ENCODE peak calls at places on chromosomes 4 and X, in six cellular contexts. One of them, this sample, is unnamed.
A peak's percentile ranks its signal among the peaks of the same experiment; 100 is the strongest.

GRCh38 chrX:150958177-150958576 is 25.0 kb upstream of the HMGB3 start:
- DNase-seq in GM23248: no peak
- DNase-seq in RPMI8226: no peak
- DNase-seq in germinal center: no peak
- DNase-seq in GM13977: no peak
- DNase-seq in NCI-H1417 treated with DMSO at 0.1 percent for 48 hours: no peak
- DNase-seq in this sample: no peak

GRCh38 chrX:40209951-40210617 is 112.3 kb upstream of the BCOR start:
- DNase-seq in GM23248: peak; percentile 72
- DNase-seq in RPMI8226: no peak
- DNase-seq in germinal center: no peak
- DNase-seq in GM13977: no peak
- DNase-seq in NCI-H1417 treated with DMSO at 0.1 percent for 48 hours: no peak
- DNase-seq in this sample: no peak

GRCh38 chr4:55018978-55019377 is 106.4 kb downstream of the KDR start:
- DNase-seq in GM23248: no peak
- DNase-seq in RPMI8226: no peak
- DNase-seq in germinal center: no peak
- DNase-seq in GM13977: no peak
- DNase-seq in NCI-H1417 treated with DMSO at 0.1 percent for 48 hours: no peak
- DNase-seq in this sample: no peak

GRCh38 chr4:71296945-71297344 is 41.9 kb upstream of the SLC4A4 start:
- DNase-seq in GM23248: peak; percentile 18
- DNase-seq in RPMI8226: no peak
- DNase-seq in germinal center: no peak
- DNase-seq in GM13977: no peak
- DNase-seq in NCI-H1417 treated with DMSO at 0.1 percent for 48 hours: no peak
- DNase-seq in this sample: no peak

GRCh38 chrX:111492085-111492484 is 19.4 kb upstream of the SERTM2 start:
- DNase-seq in GM23248: no peak
- DNase-seq in RPMI8226: no peak
- DNase-seq in germinal center: no peak
- DNase-seq in GM13977: no peak
- DNase-seq in NCI-H1417 treated with DMSO at 0.1 percent for 48 hours: peak; percentile 56
- DNase-seq in this sample: no peak

GRCh38 chr4:6770581-6771228 is 11.8 kb upstream of the KIAA0232 start:
- DNase-seq in GM23248: no peak
- DNase-seq in RPMI8226: no peak
- DNase-seq in germinal center: no peak
- DNase-seq in GM13977: no peak
- DNase-seq in NCI-H1417 treated with DMSO at 0.1 percent for 48 hours: no peak
- DNase-seq in this sample: no peak

GRCh38 chr4:98484031-98484430 is 174.4 kb downstream of the TSPAN5 start:
- DNase-seq in GM23248: peak; percentile 42
- DNase-seq in RPMI8226: no peak
- DNase-seq in germinal center: no peak
- DNase-seq in GM13977: no peak
- DNase-seq in NCI-H1417 treated with DMSO at 0.1 percent for 48 hours: no peak
- DNase-seq in this sample: no peak

GRCh38 chrX:136588060-136588459 is 56.0 kb downstream of the VGLL1 start:
- DNase-seq in GM23248: peak; percentile 12
- DNase-seq in RPMI8226: no peak
- DNase-seq in germinal center: no peak
- DNase-seq in GM13977: peak; percentile 21
- DNase-seq in NCI-H1417 treated with DMSO at 0.1 percent for 48 hours: no peak
- DNase-seq in this sample: no peak